ENCODE peak calls at places on chromosome 20, in five cellular contexts. I, L, F, R and V are unnamed samples.
A peak's percentile ranks its signal among the peaks of the same experiment; 100 is the strongest.

GRCh38 chr20:10316582-10316981 is 98.0 kb downstream of the SNAP25 start:
- DNase-seq in I (peak; percentile 11), L (no peak), F (no peak), R (no peak), V (no peak)

GRCh38 chr20:47389867-47390347 is 33.4 kb upstream of the ZMYND8 start:
- DNase-seq in I (no peak), L (no peak), F (no peak), R (no peak), V (no peak)

GRCh38 chr20:2767768-2768631 is 32.4 kb downstream of the CPXM1 start:
- DNase-seq in I (no peak), L (peak; percentile 91), F (no peak), R (peak; percentile 23), V (no peak)

GRCh38 chr20:519999-520398 is 23.6 kb downstream of the CSNK2A1 start:
- DNase-seq in I (no peak), L (no peak), F (no peak), R (no peak), V (no peak)

GRCh38 chr20:32596681-32597252 is 11.6 kb upstream of the NOL4L start:
- DNase-seq in I (no peak), L (no peak), F (no peak), R (no peak), V (no peak)

GRCh38 chr20:62141397-62142251 is 1.6 kb downstream of the PSMA7 start:
- DNase-seq in I (no peak), L (no peak), F (peak; percentile 60), R (no peak), V (peak; percentile 26)

GRCh38 chr20:48026981-48027592 is 241.8 kb upstream of the SULF2 start:
- DNase-seq in I (no peak), L (no peak), F (no peak), R (no peak), V (no peak)

GRCh38 chr20:56861590-56861989 is 232.5 kb downstream of the TFAP2C start:
- DNase-seq in I (no peak), L (no peak), F (no peak), R (no peak), V (no peak)

GRCh38 chr20:32551693-32552092 is 33.4 kb downstream of the NOL4L start:
- DNase-seq in I (no peak), L (no peak), F (no peak), R (no peak), V (no peak)

GRCh38 chr20:41480054-41480770 is 113.6 kb upstream of the EMILIN3 start:
- DNase-seq in I (no peak), L (no peak), F (peak; percentile 8), R (no peak), V (peak; percentile 22)

GRCh38 chr20:21156266-21156665 is 30.4 kb downstream of the KIZ start:
- DNase-seq in I (no peak), L (no peak), F (no peak), R (no peak), V (no peak)

GRCh38 chr20:10322073-10323012 is 103.7 kb downstream of the SNAP25 start:
- DNase-seq in I (no peak), L (no peak), F (no peak), R (no peak), V (no peak)

GRCh38 chr20:38926934-38927616 is 858 bp downstream of the FAM83D start:
- DNase-seq in I (no peak), L (no peak), F (no peak), R (no peak), V (no peak)

GRCh38 chr20:1434571-1435336 is 31.9 kb downstream of the NSFL1C start:
- DNase-seq in I (no peak), L (no peak), F (peak; percentile 55), R (peak; percentile 16), V (peak; percentile 88)

GRCh38 chr20:34037121-34037520 is 43.4 kb downstream of the RALY start:
- DNase-seq in I (no peak), L (no peak), F (peak; percentile 39), R (no peak), V (no peak)

GRCh38 chr20:16775961-16776360 is 27.8 kb downstream of the OTOR start:
- DNase-seq in I (no peak), L (no peak), F (no peak), R (no peak), V (no peak)

GRCh38 chr20:44734938-44735337 is 10.7 kb upstream of the KCNK15 start:
- DNase-seq in I (peak; percentile 34), L (peak; percentile 84), F (no peak), R (no peak), V (no peak)

GRCh38 chr20:11467436-11467835 is 450.3 kb upstream of the BTBD3 start:
- DNase-seq in I (no peak), L (no peak), F (no peak), R (no peak), V (no peak)

GRCh38 chr20:61056136-61056535 is 195.9 kb upstream of the CDH4 start:
- DNase-seq in I (no peak), L (peak; percentile 38), F (no peak), R (no peak), V (no peak)

GRCh38 chr20:22586645-22587310 is 2.4 kb upstream of the FOXA2 start:
- DNase-seq in I (peak; percentile 12), L (no peak), F (no peak), R (no peak), V (peak; percentile 3)
- H3K4me3 ChIP-seq in I (no peak overlapping the region), L (no peak overlapping the region), F (no peak overlapping the region), R (no peak overlapping the region), V (no peak overlapping the region)

DNA sequence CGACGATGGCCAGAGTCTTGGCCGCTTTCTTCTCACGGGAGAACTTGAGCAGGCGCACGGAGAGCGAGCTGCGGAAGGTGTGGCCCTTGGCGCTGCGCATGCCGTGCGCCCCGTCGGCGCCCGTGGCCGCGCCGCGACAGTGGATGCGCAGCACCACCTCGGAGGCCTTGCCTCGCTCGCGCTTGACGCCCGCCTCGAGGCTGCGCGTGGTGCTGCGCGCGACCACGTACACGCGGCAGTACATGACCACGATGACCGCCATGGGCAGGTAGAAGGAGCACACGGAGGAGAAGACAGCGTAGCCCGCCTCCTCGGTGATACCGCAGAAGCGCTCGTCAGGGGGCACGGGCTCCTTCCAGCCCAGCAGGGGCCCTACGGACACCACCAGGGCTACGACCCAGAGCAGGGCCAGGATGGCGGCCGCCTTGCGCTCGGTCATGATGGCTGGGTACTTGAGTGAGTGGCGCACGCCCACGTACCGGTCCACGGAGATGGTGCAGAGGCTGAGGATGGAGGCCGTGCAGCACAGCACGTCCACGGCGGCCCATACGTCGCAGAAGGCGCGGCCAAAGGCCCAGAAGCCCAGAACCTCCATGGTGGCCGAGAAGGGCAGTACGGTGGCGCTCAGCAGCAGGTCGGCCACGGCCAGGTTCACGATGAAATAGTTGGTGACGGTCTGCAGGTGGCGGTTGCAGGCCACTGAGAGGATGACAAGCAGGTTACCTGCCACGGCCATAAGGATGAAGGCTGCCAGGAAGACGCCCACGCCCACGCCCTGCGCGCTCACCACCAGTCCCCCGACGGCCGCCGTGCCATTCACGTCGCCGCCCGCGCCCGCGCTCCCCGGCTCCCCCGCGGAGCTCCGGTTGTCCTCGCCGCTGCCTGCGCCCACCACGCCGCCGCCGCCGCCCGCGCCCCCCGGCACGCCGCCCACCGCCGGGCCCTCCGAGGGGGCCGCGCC is 232.8 kb upstream of the RNF24 start:
- DNase-seq in I (no peak), L (no peak), F (no peak), R (no peak), V (no peak)
- H3K4me3 ChIP-seq in I (no peak overlapping the region), L (peak overlapping the region; percentile 47), F (no peak overlapping the region), R (no peak overlapping the region), V (no peak overlapping the region)

GRCh38 chr20:63896136-63896890 is 1.4 kb downstream of the DNAJC5 start:
- DNase-seq in I (peak; percentile 21), L (peak; percentile 73), F (peak; percentile 17), R (peak; percentile 45), V (no peak)

GRCh38 chr20:63895886-63896135 is 885 bp downstream of the DNAJC5 start:
- DNase-seq in I (no peak), L (no peak), F (peak; percentile 51), R (no peak), V (no peak)

GRCh38 chr20:63894358-63895201 is at the start of gene DNAJC5:
- DNase-seq in I (peak; percentile 88), L (peak; percentile 97), F (peak; percentile 98), R (peak; percentile 94), V (peak; percentile 84)

GRCh38 chr20:63893999-63894357 is 948 bp upstream of the DNAJC5 start:
- DNase-seq in I (no peak), L (no peak), F (no peak), R (no peak), V (no peak)

GRCh38 chr20:63895202-63895885 is 418 bp downstream of the DNAJC5 start:
- DNase-seq in I (no peak), L (no peak), F (no peak), R (no peak), V (no peak)
- H3K4me3 ChIP-seq in I (peak overlapping the region; percentile 62), L (peak overlapping the region; percentile 62), F (peak overlapping the region; percentile 59), R (peak overlapping the region; percentile 59), V (peak overlapping the region; percentile 77)

GRCh38 chr20:36052117-36052513 is 83.7 kb downstream of the CNBD2 start:
- DNase-seq in I (no peak), L (no peak), F (no peak), R (no peak), V (no peak)

GRCh38 chr20:36050436-36051317 is 82.3 kb downstream of the CNBD2 start:
- DNase-seq in I (peak; percentile 95), L (peak; percentile 94), F (peak; percentile 85), R (peak; percentile 91), V (peak; percentile 88)

GRCh38 chr20:36055145-36055544 is 86.8 kb downstream of the CNBD2 start:
- DNase-seq in I (no peak), L (no peak), F (no peak), R (no peak), V (no peak)

DNA sequence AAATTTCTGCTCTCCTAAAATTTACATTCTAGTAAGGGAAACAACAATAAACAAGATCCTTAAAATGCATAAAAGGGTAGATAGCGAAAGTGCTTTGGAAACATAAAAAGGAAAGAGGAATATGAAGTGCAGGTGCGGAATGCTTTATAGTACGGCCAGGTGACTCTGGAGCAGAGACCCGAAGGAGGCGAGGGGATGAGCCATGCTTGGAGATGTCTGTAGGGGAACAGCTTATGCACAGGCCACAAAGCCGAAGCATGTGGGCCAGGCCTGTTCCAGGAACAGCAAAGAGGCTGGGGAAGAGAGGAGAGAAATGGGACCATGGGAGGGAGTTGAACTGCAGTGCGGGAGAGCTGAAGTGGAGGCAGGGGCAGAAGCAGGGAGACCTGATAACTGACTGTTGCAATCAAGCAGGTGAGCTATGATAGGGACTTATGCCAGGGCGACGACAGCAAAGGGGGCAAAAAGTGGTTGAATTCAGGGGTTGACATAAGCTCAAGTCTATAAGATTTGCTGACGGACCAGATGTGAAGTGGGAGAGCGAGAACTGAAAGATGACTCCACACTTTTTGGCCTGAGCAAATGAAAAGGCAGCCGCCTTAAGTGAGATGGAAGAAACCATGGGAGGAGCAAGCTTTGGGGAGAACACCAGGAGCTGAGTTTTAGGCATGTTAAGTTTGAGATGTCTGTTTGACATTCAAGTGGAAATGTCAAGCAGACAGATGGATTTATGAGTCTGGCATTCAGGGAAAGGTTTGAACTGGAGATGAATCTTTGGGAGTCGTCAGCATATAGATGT is 83.1 kb downstream of the CNBD2 start:
- DNase-seq in I (peak; percentile 16), L (no peak), F (no peak), R (no peak), V (no peak)
- H3K4me3 ChIP-seq in I (peak overlapping the region; percentile 83), L (peak overlapping the region; percentile 94), F (peak overlapping the region; percentile 56), R (peak overlapping the region; percentile 99), V (peak overlapping the region; percentile 72)

DNA sequence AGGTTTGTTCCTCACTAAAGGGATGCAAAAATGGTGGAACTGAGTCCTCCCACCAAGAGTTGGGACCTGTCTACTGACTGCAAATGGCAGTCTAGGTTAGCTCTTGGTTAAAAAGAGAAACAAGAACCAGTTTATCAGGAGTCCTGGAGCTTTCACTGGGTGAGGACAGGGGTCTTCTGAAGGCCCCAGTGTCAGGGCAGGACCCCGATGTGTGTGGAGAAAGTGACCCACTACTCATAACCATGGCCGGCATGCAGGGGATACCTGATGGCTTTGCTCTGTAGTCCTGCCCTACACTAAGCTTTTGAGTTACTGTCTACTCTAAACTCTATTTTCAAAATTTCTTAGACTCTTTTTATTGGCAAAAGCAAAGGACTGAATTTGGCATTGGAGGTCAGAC is 220.5 kb downstream of the ANKRD60 start:
- DNase-seq in I (no peak), L (no peak), F (no peak), R (no peak), V (no peak)
- H3K4me3 ChIP-seq in I (no peak overlapping the region), L (no peak overlapping the region), F (no peak overlapping the region), R (no peak overlapping the region), V (no peak overlapping the region)